ENCODE peak calls at places on chromosomes 4 and X, in ten cellular contexts. W, U, S, B, E, D, L, P, O and J are unnamed samples.

GRCh38 chrX:19954707-19955106 is 36.2 kb downstream of the BCLAF3 start:
- DNase-seq in W (no peak), U (no peak), S (no peak), B (peak), E (no peak), D (no peak), L (no peak), P (no peak), O (no peak), J (no peak)

GRCh38 chrX:581717-582116 is 48.9 kb upstream of the SHOX start:
- DNase-seq in W (no peak), U (no peak), S (no peak), B (no peak), E (no peak), D (no peak), L (no peak), P (no peak), O (no peak), J (no peak)

GRCh38 chr4:78720994-78721677 is 55.0 kb upstream of the BMP2K start:
- DNase-seq in W (no peak), U (peak), S (peak), B (no peak), E (no peak), D (no peak), L (peak), P (no peak), O (no peak), J (no peak)

GRCh38 chr4:107248571-107248970 is 212.5 kb upstream of the DKK2 start:
- DNase-seq in W (no peak), U (no peak), S (no peak), B (no peak), E (no peak), D (no peak), L (no peak), P (no peak), O (no peak), J (no peak)

GRCh38 chr4:118969359-118969758 is 80.7 kb downstream of the SYNPO2 start:
- DNase-seq in W (no peak), U (peak), S (peak), B (peak), E (no peak), D (peak), L (peak), P (peak), O (no peak), J (peak)

GRCh38 chr4:105061136-105061696 is 85.5 kb upstream of the TET2 start:
- DNase-seq in W (no peak), U (no peak), S (peak), B (no peak), E (no peak), D (no peak), L (peak), P (no peak), O (no peak), J (no peak)

GRCh38 chr4:48180234-48180633 is 46.2 kb upstream of the TXK start:
- DNase-seq in W (no peak), U (no peak), S (no peak), B (peak), E (no peak), D (no peak), L (no peak), P (no peak), O (no peak), J (no peak)

GRCh38 chr4:160299608-160300007 is 1196.7 kb downstream of the RAPGEF2 start:
- DNase-seq in W (no peak), U (no peak), S (no peak), B (no peak), E (no peak), D (no peak), L (no peak), P (no peak), O (no peak), J (no peak)

GRCh38 chr4:52076731-52077130 is 25.6 kb downstream of the SPATA18 start:
- DNase-seq in W (no peak), U (peak), S (no peak), B (no peak), E (peak), D (no peak), L (no peak), P (peak), O (no peak), J (no peak)

GRCh38 chrX:9538544-9539045 is 73.7 kb downstream of the TBL1X start:
- DNase-seq in W (no peak), U (no peak), S (no peak), B (no peak), E (no peak), D (no peak), L (peak), P (peak), O (no peak), J (no peak)

GRCh38 chr4:27046851-27047250 is 186.2 kb downstream of the STIM2 start:
- DNase-seq in W (no peak), U (no peak), S (no peak), B (no peak), E (no peak), D (no peak), L (no peak), P (no peak), O (no peak), J (no peak)

GRCh38 chrX:12013220-12013619 is 125.1 kb upstream of the FRMPD4 start:
- DNase-seq in W (no peak), U (no peak), S (no peak), B (peak), E (no peak), D (no peak), L (no peak), P (no peak), O (no peak), J (no peak)

GRCh38 chr4:127410644-127411043 is 222.1 kb upstream of the INTU start:
- DNase-seq in W (no peak), U (no peak), S (no peak), B (no peak), E (no peak), D (no peak), L (no peak), P (no peak), O (no peak), J (no peak)

GRCh38 chr4:15368906-15369305 is 58.9 kb upstream of the C1QTNF7 start:
- DNase-seq in W (no peak), U (no peak), S (no peak), B (peak), E (no peak), D (no peak), L (no peak), P (no peak), O (no peak), J (no peak)

GRCh38 chr4:119030536-119030890 is 105.1 kb upstream of the MYOZ2 start:
- DNase-seq in W (no peak), U (no peak), S (no peak), B (no peak), E (no peak), D (peak), L (no peak), P (no peak), O (no peak), J (no peak)

GRCh38 chr4:6753103-6753560 is 29.4 kb upstream of the KIAA0232 start:
- DNase-seq in W (peak), U (no peak), S (no peak), B (no peak), E (no peak), D (no peak), L (peak), P (peak), O (no peak), J (no peak)

GRCh38 chr4:140662082-140662869 is 93.5 kb upstream of the UCP1 start:
- DNase-seq in W (no peak), U (no peak), S (no peak), B (no peak), E (no peak), D (no peak), L (peak), P (no peak), O (no peak), J (no peak)

GRCh38 chr4:53055274-53055673 is 193.2 kb downstream of the RASL11B start:
- DNase-seq in W (no peak), U (no peak), S (no peak), B (peak), E (no peak), D (no peak), L (no peak), P (peak), O (no peak), J (no peak)

GRCh38 chrX:136608295-136608933 is 39.5 kb upstream of the CD40LG start:
- DNase-seq in W (peak), U (peak), S (peak), B (peak), E (peak), D (peak), L (no peak), P (no peak), O (peak), J (peak)

GRCh38 chrX:145821291-145821897 is 3.8 kb downstream of the SLITRK2 start:
- DNase-seq in W (no peak), U (no peak), S (no peak), B (peak), E (peak), D (no peak), L (no peak), P (peak), O (no peak), J (peak)

GRCh38 chrX:47264507-47265173 is 31.8 kb downstream of the USP11 start:
- DNase-seq in W (no peak), U (no peak), S (no peak), B (peak), E (no peak), D (no peak), L (peak), P (no peak), O (no peak), J (no peak)

GRCh38 chr4:150683775-150684350 is 101.9 kb downstream of the MAB21L2 start:
- DNase-seq in W (no peak), U (no peak), S (no peak), B (no peak), E (no peak), D (no peak), L (no peak), P (no peak), O (no peak), J (no peak)

GRCh38 chr4:15428611-15429010 is 778 bp downstream of the C1QTNF7 start:
- DNase-seq in W (no peak), U (no peak), S (no peak), B (no peak), E (no peak), D (no peak), L (no peak), P (no peak), O (no peak), J (no peak)

GRCh38 chrX:101642086-101642485 is 17.6 kb downstream of the ARMCX2 start:
- DNase-seq in W (no peak), U (no peak), S (no peak), B (no peak), E (no peak), D (no peak), L (no peak), P (no peak), O (no peak), J (no peak)

GRCh38 chr4:177251237-177251636 is 58.4 kb upstream of the NEIL3 start:
- DNase-seq in W (no peak), U (no peak), S (no peak), B (no peak), E (no peak), D (no peak), L (no peak), P (peak), O (no peak), J (no peak)

GRCh38 chr4:105620640-105621323 is 68.4 kb downstream of the ARHGEF38 start:
- DNase-seq in W (no peak), U (peak), S (no peak), B (peak), E (no peak), D (peak), L (no peak), P (peak), O (no peak), J (no peak)

GRCh38 chr4:137819964-137820383 is 287.7 kb upstream of the PCDH18 start:
- DNase-seq in W (no peak), U (no peak), S (peak), B (peak), E (no peak), D (no peak), L (peak), P (peak), O (no peak), J (no peak)

GRCh38 chrX:9164086-9164485 is 130.2 kb upstream of the FAM9B start:
- DNase-seq in W (no peak), U (no peak), S (no peak), B (no peak), E (no peak), D (no peak), L (no peak), P (no peak), O (no peak), J (no peak)

DNA sequence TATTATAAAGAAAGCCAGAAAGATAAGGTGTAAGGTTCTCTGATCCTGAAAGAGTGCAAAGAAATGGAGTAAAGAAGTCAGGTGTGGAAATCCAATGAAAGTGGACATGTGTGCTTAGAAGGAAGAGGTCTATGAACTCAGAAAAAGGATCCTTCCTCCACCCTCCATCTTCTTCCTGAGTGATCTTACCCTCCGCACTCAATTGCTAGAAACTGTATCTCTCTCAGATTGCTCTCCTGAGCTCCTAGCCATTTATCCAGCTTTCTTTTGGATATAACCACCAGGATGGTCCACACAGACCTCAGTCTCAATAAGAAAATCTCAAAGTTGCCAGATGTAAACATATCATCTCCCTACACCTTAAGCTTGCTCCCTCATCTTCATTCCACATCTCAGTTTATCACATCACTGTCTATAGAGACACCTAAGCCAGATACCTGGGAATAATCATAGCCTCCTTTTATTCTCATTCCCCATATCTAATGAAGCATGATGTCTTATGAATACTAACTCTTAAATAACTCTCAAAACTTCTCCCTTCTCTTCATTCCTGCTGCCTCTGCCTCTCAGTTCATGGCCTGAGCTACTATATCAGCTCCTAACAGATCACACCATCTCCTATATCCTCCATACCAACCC is 573 bp downstream of the SERPINA7 start:
- DNase-seq in W (no peak), U (no peak), S (no peak), B (no peak), E (no peak), D (no peak), L (no peak), P (no peak), O (no peak), J (no peak)
- H3K4me3 ChIP-seq in W (no peak), U (no peak), S (no peak), B (no peak), E (no peak), D (no peak), L (peak), P (no peak), O (no peak), J (no peak)

GRCh38 chr4:83114576-83114975 is at the start of gene PLAC8:
- DNase-seq in W (no peak), U (no peak), S (no peak), B (no peak), E (no peak), D (no peak), L (peak), P (peak), O (no peak), J (no peak)
- H3K27ac ChIP-seq in W (peak), U (no peak), S (no peak), B (no peak), E (no peak), D (no peak), L (peak), P (peak), O (peak), J (no peak)

DNA sequence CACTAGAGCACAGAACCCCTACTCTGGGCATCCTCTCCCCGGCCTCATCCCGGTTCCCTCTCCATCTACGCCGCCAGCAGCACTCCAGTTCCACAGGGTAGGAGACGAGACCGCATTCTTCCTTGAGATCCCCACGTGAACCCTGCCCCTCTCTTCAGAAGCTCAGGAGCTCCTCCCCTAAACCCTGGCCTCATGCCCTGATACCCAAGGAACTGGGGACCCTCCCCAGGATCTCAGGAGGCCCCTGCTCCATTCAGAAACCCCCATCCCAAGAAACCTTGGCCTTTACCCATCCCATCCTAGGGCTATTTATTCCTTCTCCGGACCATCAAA is 1.1 kb downstream of the PRICKLE3 start:
- DNase-seq in W (no peak), U (no peak), S (no peak), B (no peak), E (no peak), D (no peak), L (no peak), P (no peak), O (no peak), J (no peak)
- H3K4me3 ChIP-seq in W (peak), U (no peak), S (peak), B (no peak), E (peak), D (peak), L (no peak), P (no peak), O (peak), J (no peak)

DNA sequence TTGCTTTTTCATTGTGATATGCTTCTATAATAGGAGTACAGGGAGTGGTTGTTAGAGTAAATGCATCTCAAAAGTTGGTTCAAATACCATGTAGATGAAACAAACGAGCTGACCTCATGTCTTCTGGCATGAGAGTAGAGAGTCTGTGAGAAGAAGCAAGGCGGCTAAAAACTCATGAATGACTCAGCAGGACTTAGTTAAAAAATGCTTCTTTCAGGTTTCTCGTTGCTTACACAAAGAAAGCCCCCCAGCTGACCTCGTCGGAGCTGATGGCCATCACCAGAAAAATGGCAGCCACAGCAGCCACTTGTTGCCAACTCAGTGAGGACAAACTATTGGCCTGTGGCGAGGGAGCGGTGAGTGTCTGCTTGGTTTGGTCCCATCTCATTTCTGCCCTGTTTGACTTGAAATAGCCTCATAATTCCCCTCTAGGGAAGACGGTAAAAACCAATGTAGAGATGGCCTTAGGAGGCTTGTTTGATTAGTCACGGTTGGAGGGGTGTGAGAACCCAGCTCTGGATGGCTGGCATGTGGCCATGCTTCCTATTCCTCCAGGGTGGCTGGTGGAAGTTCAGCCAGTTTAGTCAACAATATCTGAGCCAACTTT is 14.5 kb downstream of the AFP start:
- DNase-seq in W (no peak), U (peak), S (no peak), B (peak), E (no peak), D (peak), L (no peak), P (peak), O (no peak), J (peak)
- H3K27ac ChIP-seq in W (no peak), U (no peak), S (no peak), B (peak), E (no peak), D (no peak), L (peak), P (peak), O (no peak), J (no peak)

GRCh38 chr4:88802138-88802537 is 104.5 kb upstream of the NAP1L5 start:
- DNase-seq in W (no peak), U (no peak), S (no peak), B (no peak), E (no peak), D (no peak), L (no peak), P (no peak), O (no peak), J (no peak)

GRCh38 chr4:88802585-88803285 is 105.1 kb upstream of the NAP1L5 start:
- DNase-seq in W (no peak), U (no peak), S (no peak), B (no peak), E (no peak), D (no peak), L (no peak), P (no peak), O (no peak), J (no peak)

GRCh38 chr4:88804234-88804633 is 106.6 kb upstream of the NAP1L5 start:
- DNase-seq in W (no peak), U (no peak), S (no peak), B (no peak), E (no peak), D (no peak), L (no peak), P (no peak), O (no peak), J (no peak)

GRCh38 chr4:88799900-88800299 is 102.3 kb upstream of the NAP1L5 start:
- DNase-seq in W (no peak), U (no peak), S (no peak), B (no peak), E (no peak), D (no peak), L (no peak), P (no peak), O (no peak), J (no peak)

DNA sequence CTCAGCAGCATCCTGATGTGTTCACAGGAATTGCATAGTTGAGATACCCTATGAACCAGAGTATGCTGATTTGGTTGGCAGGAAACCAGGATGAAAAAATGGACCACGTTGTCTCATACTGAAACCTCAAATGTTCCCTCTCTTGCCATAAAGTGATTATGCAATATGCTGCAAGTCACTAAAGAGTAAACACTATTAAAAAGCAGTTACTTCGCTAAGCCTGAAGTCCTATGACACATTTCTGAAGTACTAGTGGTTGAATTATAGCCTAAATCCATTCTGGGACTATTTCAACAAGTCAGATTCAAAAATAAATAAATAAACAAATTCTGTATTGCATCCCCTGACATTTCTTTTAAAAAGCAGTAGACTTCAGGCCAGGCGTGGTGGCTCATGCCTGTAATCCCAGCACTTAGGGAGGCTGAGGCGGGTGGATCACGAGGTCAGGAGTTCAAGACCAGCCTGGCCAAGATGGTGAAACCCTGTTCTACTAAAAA is 106.0 kb upstream of the NAP1L5 start:
- DNase-seq in W (no peak), U (peak), S (no peak), B (peak), E (no peak), D (peak), L (no peak), P (peak), O (no peak), J (no peak)
- H3K4me3 ChIP-seq in W (no peak), U (no peak), S (no peak), B (no peak), E (no peak), D (no peak), L (no peak), P (no peak), O (no peak), J (no peak)

DNA sequence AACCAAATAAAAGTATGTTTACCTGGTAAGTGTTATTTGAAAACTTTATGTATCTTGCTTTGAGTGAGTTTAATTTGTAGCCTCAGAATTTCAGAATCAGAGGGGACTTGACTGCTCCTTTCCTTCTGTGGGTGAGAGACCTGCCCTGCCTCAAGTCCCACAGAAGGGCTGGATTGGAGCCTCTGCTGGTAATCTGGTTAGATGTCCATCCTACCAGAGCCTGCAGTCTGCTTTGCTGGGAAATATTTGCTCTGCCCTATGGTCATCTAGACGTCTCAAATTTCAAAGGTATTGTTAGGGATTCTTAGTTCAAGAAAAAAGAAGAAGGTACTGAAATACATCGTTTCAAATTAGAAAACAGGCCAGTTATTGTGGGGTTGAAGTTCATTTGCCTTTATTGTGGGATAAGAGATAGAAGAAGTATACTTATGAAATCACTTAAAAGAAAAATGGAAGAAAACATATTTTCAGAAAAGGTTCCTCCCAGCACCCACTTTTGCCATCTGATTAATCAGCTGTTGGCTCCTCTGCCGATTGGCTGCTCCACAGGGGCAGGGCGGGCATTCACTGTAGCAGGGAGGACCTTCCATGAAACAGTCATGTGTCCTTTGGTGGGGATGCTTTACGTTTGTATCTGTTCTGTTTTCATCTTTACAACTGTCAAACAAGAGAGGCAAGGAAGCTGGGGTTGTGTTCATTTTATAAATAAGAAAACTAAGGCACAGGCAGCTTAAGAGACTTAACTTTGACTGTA is 73.3 kb upstream of the TLR2 start:
- DNase-seq in W (no peak), U (no peak), S (no peak), B (no peak), E (no peak), D (no peak), L (no peak), P (no peak), O (no peak), J (no peak)
- H3K27ac ChIP-seq in W (no peak), U (no peak), S (no peak), B (no peak), E (no peak), D (no peak), L (no peak), P (no peak), O (no peak), J (no peak)